ENCODE peak calls at places on chromosomes 7 and 10, in six cellular contexts. V is stimulated activated CD8-positive, alpha-beta memory T cell treated with anti-CD3 and anti-CD28 coated beads, Interleukin-4, amount 100 ng/mL, for 48 hours; J is NCI-H2171 treated with DMSO at 0.1 percent for 48 hours; S is stimulated activated CD4-positive, alpha-beta T cell treated with anti-CD3 and anti-CD28 coated beads, Interleukin-12 subunit alpha, Interleukin-12 subunit beta, amount 100 ng/mL, for 48 hours; H is GM23248; G is activated CD4-positive, alpha-beta T cell treated with anti-CD3 and anti-CD28 coated beads, Interleukin-2, amount 50 U/mL, for 1 hour. B is an unnamed sample.
A peak's percentile ranks its signal among the peaks of the same experiment; 100 is the strongest.

GRCh38 chr10:50431118-50431517 is 179.8 kb upstream of the ASAH2 start:
- DNase-seq in V (no peak), H (peak; percentile 88), S (no peak), J (no peak), G (no peak), B (no peak)

GRCh38 chr7:1564603-1565022 is 5.2 kb downstream of the PSMG3 start:
- DNase-seq in J (no peak), V (no peak), H (peak; percentile 88), G (no peak), S (no peak), B (no peak)

GRCh38 chr7:155168607-155169006 is 98.5 kb downstream of the HTR5A start:
- DNase-seq in G (no peak), S (no peak), H (no peak), V (no peak), J (no peak), B (no peak)

GRCh38 chr10:119375574-119376265 is 166.8 kb downstream of the RGS10 start:
- DNase-seq in V (no peak), H (peak; percentile 24), S (no peak), J (peak; percentile 83), G (no peak), B (no peak)

GRCh38 chr7:29304756-29305155 is 110.2 kb downstream of the CHN2 start:
- DNase-seq in J (no peak), V (no peak), G (no peak), H (no peak), S (no peak), B (no peak)

GRCh38 chr10:92124524-92125168 is 166.2 kb downstream of the CPEB3 start:
- DNase-seq in J (no peak), V (no peak), G (no peak), H (peak; percentile 33), S (no peak), B (no peak)

GRCh38 chr10:14665304-14665703 is 109.4 kb downstream of the FAM107B start:
- DNase-seq in H (peak; percentile 11), V (no peak), G (no peak), S (no peak), J (peak; percentile 20), B (no peak)

GRCh38 chr10:89148061-89148460 is 59.1 kb downstream of the CH25H start:
- DNase-seq in S (no peak), J (no peak), H (no peak), G (no peak), V (no peak), B (no peak)

GRCh38 chr7:38512704-38513103 is 118.5 kb downstream of the AMPH start:
- DNase-seq in V (no peak), J (no peak), H (peak; percentile 43), S (no peak), G (no peak), B (no peak)

GRCh38 chr7:37921876-37922275 is 1.4 kb downstream of the EPDR1 start:
- DNase-seq in S (no peak), J (peak; percentile 18), V (no peak), H (no peak), G (no peak), B (no peak)

GRCh38 chr7:149790146-149790548 is 16.8 kb upstream of the ZNF467 start:
- DNase-seq in J (no peak), G (peak; percentile 42), S (peak; percentile 30), V (peak; percentile 75), H (peak; percentile 53), B (no peak)

GRCh38 chr10:4075443-4075842 is 290.4 kb upstream of the KLF6 start:
- DNase-seq in S (no peak), V (no peak), H (no peak), J (no peak), G (no peak), B (no peak)

GRCh38 chr7:27116019-27116411 is 13.5 kb upstream of the HOXA2 start:
- DNase-seq in V (no peak), G (no peak), J (no peak), S (no peak), H (no peak), B (no peak)

GRCh38 chr7:150663802-150664494 is 21.6 kb upstream of the GIMAP2 start:
- DNase-seq in S (no peak), V (no peak), J (no peak), H (no peak), G (no peak), B (no peak)

GRCh38 chr7:30142710-30143109 is 7.9 kb downstream of the MTURN start:
- DNase-seq in G (no peak), V (no peak), H (peak; percentile 95), J (no peak), S (no peak), B (no peak)

GRCh38 chr7:5634107-5634950 is 147.1 kb downstream of the RNF216 start:
- DNase-seq in H (peak; percentile 86), S (no peak), V (no peak), J (peak; percentile 55), G (no peak), B (peak; percentile 71)

GRCh38 chr10:79070611-79071534 is 2.1 kb downstream of the ZMIZ1 start:
- DNase-seq in H (peak; percentile 95), J (peak; percentile 60), V (peak; percentile 50), S (no peak), G (peak; percentile 17), B (peak; percentile 65)

GRCh38 chr10:133401981-133402725 is 8.2 kb downstream of the MTG1 start:
- DNase-seq in G (no peak), V (no peak), S (no peak), J (no peak), H (no peak), B (no peak)

GRCh38 chr7:29606287-29606721 is 42.7 kb downstream of the PRR15 start:
- DNase-seq in J (no peak), S (no peak), V (no peak), H (peak; percentile 90), G (no peak), B (no peak)

GRCh38 chr7:107659666-107660065 is 962 bp upstream of the SLC26A4 start:
- DNase-seq in S (peak; percentile 37), H (peak; percentile 86), V (peak; percentile 57), J (no peak), G (no peak), B (no peak)

GRCh38 chr7:3011211-3011852 is 32.3 kb downstream of the CARD11 start:
- DNase-seq in G (no peak), V (no peak), S (no peak), H (no peak), J (no peak), B (no peak)

GRCh38 chr7:116911799-116912198 is 41.5 kb upstream of the ST7 start:
- DNase-seq in H (peak; percentile 44), S (no peak), J (no peak), V (no peak), G (no peak), B (no peak)

GRCh38 chr10:123117644-123118409 is 17.9 kb upstream of the HMX3 start:
- DNase-seq in S (no peak), J (no peak), G (no peak), H (peak; percentile 19), V (no peak), B (no peak)

GRCh38 chr7:43824963-43825362 is 44.4 kb downstream of the MRPS24 start:
- DNase-seq in J (no peak), H (peak; percentile 3), S (no peak), V (no peak), G (no peak), B (no peak)

GRCh38 chr7:80724249-80724871 is 85.9 kb downstream of the CD36 start:
- DNase-seq in H (peak; percentile 86), J (no peak), S (no peak), G (no peak), V (no peak), B (no peak)

GRCh38 chr7:142881586-142882337 is 3.8 kb downstream of the TRPV6 start:
- DNase-seq in V (no peak), H (no peak), S (no peak), G (no peak), J (no peak), B (no peak)

B was measured in nucleus accumbens.